ENCODE peak calls at places on chromosome 6, in four cellular contexts. A is HepG2, T is GM12878, U is K562. N is an unnamed sample.

GRCh38 chr6:133894795-133895401 is 6.0 kb downstream of the TCF21 start:
- DNase-seq in A (no peak), T (no peak), U (no peak), N (no peak)

GRCh38 chr6:71367763-71368162 is 79.2 kb downstream of the OGFRL1 start:
- DNase-seq in A (no peak), T (no peak), U (no peak), N (no peak)

GRCh38 chr6:30341249-30341648 is 3.7 kb upstream of the RPP21 start:
- DNase-seq in A (no peak), T (no peak), U (no peak), N (no peak)

GRCh38 chr6:54758340-54758739 is 88.2 kb upstream of the FAM83B start:
- DNase-seq in A (no peak), T (no peak), U (no peak), N (no peak)

GRCh38 chr6:39769012-39769411 is 23.2 kb upstream of the DAAM2 start:
- DNase-seq in A (no peak), T (no peak), U (no peak), N (no peak)

GRCh38 chr6:166862287-166862977 is 93.9 kb downstream of the RNASET2 start:
- DNase-seq in A (no peak), T (no peak), U (no peak), N (peak)

GRCh38 chr6:44932651-44933091 is 395.5 kb upstream of the RUNX2 start:
- DNase-seq in A (no peak), T (no peak), U (no peak), N (no peak)

GRCh38 chr6:166640342-166641043 is 13.4 kb upstream of the RPS6KA2 start:
- DNase-seq in A (no peak), T (no peak), U (no peak), N (no peak)

GRCh38 chr6:155309150-155309549 is 5.1 kb downstream of the TFB1M start:
- DNase-seq in A (peak), T (no peak), U (no peak), N (no peak)

GRCh38 chr6:151330130-151330715 is 61.1 kb downstream of the ZBTB2 start:
- DNase-seq in A (no peak), T (no peak), U (no peak), N (no peak)
- TF ChIP-seq TCF7 in A (no peak), T (no peak), U (no peak), N (no peak)

GRCh38 chr6:27669798-27670301 is 196.9 kb upstream of the ZNF184 start:
- DNase-seq in A (no peak), T (no peak), U (peak), N (no peak)

GRCh38 chr6:27667651-27668441 is 194.9 kb upstream of the ZNF184 start:
- DNase-seq in A (no peak), T (no peak), U (no peak), N (no peak)

GRCh38 chr6:27667016-27667415 is 194.1 kb upstream of the ZNF184 start:
- DNase-seq in A (no peak), T (no peak), U (no peak), N (no peak)

GRCh38 chr6:27668442-27669275 is 195.8 kb upstream of the ZNF184 start:
- DNase-seq in A (peak), T (no peak), U (peak), N (peak)

GRCh38 chr6:27669278-27669797 is 196.4 kb upstream of the ZNF184 start:
- DNase-seq in A (no peak), T (no peak), U (no peak), N (no peak)
- TF ChIP-seq TCF7 in A (no peak), T (no peak), U (no peak), N (no peak)

GRCh38 chr6:170545405-170545804 is 7.7 kb downstream of the PSMB1 start:
- DNase-seq in A (no peak), T (no peak), U (no peak), N (no peak)
- TF ChIP-seq TCF7 in A (no peak), T (no peak), U (no peak), N (no peak)

GRCh38 chr6:26217714-26218075 is 130.5 kb downstream of the HFE start:
- DNase-seq in A (no peak), T (no peak), U (no peak), N (no peak)

GRCh38 chr6:26215200-26216014 is 128.2 kb downstream of the HFE start:
- DNase-seq in A (peak), T (no peak), U (no peak), N (no peak)

GRCh38 chr6:26214826-26215199 is 127.6 kb downstream of the HFE start:
- DNase-seq in A (no peak), T (no peak), U (no peak), N (no peak)

GRCh38 chr6:26216886-26217713 is 129.9 kb downstream of the HFE start:
- DNase-seq in A (peak), T (no peak), U (peak), N (peak)

GRCh38 chr6:26216015-26216885 is 129.0 kb downstream of the HFE start:
- DNase-seq in A (peak), T (peak), U (peak), N (no peak)
- TF ChIP-seq TCF7 in A (no peak), T (peak), U (peak), N (no peak)

GRCh38 chr6:153131037-153131981 is at the start of gene RGS17:
- DNase-seq in A (no peak), T (no peak), U (no peak), N (peak)
- TF ChIP-seq TCF7 in A (no peak), T (no peak), U (no peak), N (no peak)